ENCODE peak calls at places on chromosomes 4 and X, in four cellular contexts. P is K562, W is GM12878, O is GM12891. I is an unnamed sample.

GRCh38 chrX:82591421-82591820 is 916.7 kb upstream of the POU3F4 start:
- DNase-seq in P (no peak), W (no peak), O (no peak), I (no peak)

GRCh38 chr4:80189956-80190671 is 7.2 kb upstream of the PRDM8 start:
- DNase-seq in W (no peak), P (no peak), O (no peak), I (no peak)

GRCh38 chrX:136076942-136077341 is 70.4 kb upstream of the FHL1 start:
- DNase-seq in W (no peak), P (no peak), O (no peak), I (no peak)

GRCh38 chr4:181688416-181688815 is 554.8 kb upstream of the TENM3 start:
- DNase-seq in W (no peak), P (no peak), O (no peak), I (no peak)

GRCh38 chrX:68807818-68808217 is 21.0 kb upstream of the EFNB1 start:
- DNase-seq in O (no peak), W (no peak), P (no peak), I (no peak)

GRCh38 chr4:152363904-152364303 is 172.0 kb downstream of the FBXW7 start:
- DNase-seq in O (no peak), W (no peak), P (no peak), I (no peak)

GRCh38 chr4:38230121-38230728 is 270.0 kb downstream of the PTTG2 start:
- DNase-seq in W (no peak), P (peak; percentile 32), O (no peak), I (no peak)

GRCh38 chr4:149961876-149962597 is 116.2 kb upstream of the DCLK2 start:
- DNase-seq in O (no peak), W (no peak), P (no peak), I (no peak)

GRCh38 chrX:96889726-96890125 is 6.0 kb downstream of the RPA4 start:
- DNase-seq in W (no peak), O (no peak), P (no peak), I (no peak)

GRCh38 chrX:104432321-104432720 is 133.7 kb upstream of the IL1RAPL2 start:
- DNase-seq in W (no peak), O (no peak), P (no peak), I (no peak)

GRCh38 chrX:21166302-21166982 is 207.8 kb upstream of the CNKSR2 start:
- DNase-seq in O (no peak), W (no peak), P (no peak), I (no peak)

GRCh38 chr4:22695011-22695410 is 2.3 kb downstream of the GBA3 start:
- DNase-seq in O (no peak), P (no peak), W (no peak), I (no peak)

GRCh38 chr4:151931563-151931962 is 170.8 kb upstream of the GATB start:
- DNase-seq in O (no peak), P (no peak), W (no peak), I (no peak)

GRCh38 chrX:122572461-122572860 is 611.6 kb upstream of the GRIA3 start:
- DNase-seq in W (no peak), P (no peak), O (no peak), I (no peak)

GRCh38 chr4:84708406-84709135 is 125.6 kb downstream of the CDS1 start:
- DNase-seq in W (no peak), O (no peak), P (no peak), I (no peak)

GRCh38 chr4:81491943-81492342 is 20.2 kb upstream of the RASGEF1B start:
- DNase-seq in W (no peak), P (no peak), O (no peak), I (peak; percentile 57)

GRCh38 chr4:184097240-184097619 is 120.4 kb downstream of the ENPP6 start:
- DNase-seq in O (no peak), P (peak; percentile 34), W (no peak), I (peak; percentile 4)

GRCh38 chr4:6469898-6470501 is 2.4 kb downstream of the PPP2R2C start:
- DNase-seq in O (no peak), W (no peak), P (no peak), I (no peak)

GRCh38 chrX:12309040-12309732 is 170.9 kb downstream of the FRMPD4 start:
- DNase-seq in O (no peak), P (no peak), W (no peak), I (no peak)

GRCh38 chrX:10111364-10112148 is 45.2 kb upstream of the CLCN4 start:
- DNase-seq in W (peak; percentile 59), P (no peak), O (peak; percentile 29), I (no peak)

GRCh38 chr4:118888666-118889312 is at the start of gene SYNPO2:
- DNase-seq in O (peak; percentile 21), W (no peak), P (no peak), I (no peak)
- TF ChIP-seq POLR2AphosphoS5 in O (no peak), W (no peak), P (no peak), I (no peak)

DNA sequence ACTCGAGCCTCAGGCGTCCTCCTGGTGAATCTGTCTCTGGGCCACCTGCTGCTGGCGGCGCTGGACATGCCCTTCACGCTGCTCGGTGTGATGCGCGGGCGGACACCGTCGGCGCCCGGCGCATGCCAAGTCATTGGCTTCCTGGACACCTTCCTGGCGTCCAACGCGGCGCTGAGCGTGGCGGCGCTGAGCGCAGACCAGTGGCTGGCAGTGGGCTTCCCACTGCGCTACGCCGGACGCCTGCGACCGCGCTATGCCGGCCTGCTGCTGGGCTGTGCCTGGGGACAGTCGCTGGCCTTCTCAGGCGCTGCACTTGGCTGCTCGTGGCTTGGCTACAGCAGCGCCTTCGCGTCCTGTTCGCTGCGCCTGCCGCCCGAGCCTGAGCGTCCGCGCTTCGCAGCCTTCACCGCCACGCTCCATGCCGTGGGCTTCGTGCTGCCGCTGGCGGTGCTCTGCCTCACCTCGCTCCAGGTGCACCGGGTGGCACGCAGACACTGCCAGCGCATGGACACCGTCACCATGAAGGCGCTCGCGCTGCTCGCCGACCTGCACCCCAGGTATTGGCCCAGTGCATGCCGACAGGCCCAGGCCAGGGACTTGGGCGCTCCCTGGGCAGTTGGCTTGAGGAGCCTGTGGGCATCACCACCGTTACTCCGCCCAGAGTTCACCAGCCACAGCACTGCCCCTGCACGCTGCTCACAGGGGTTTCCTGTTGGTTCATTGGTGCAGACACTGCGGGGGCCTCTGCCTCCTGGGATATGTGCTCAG is 1.1 kb downstream of the GPR78 start:
- DNase-seq in P (no peak), W (no peak), O (no peak), I (no peak)
- TF ChIP-seq SPI1 in P (no peak), W (no peak), O (no peak), I (no peak)

DNA sequence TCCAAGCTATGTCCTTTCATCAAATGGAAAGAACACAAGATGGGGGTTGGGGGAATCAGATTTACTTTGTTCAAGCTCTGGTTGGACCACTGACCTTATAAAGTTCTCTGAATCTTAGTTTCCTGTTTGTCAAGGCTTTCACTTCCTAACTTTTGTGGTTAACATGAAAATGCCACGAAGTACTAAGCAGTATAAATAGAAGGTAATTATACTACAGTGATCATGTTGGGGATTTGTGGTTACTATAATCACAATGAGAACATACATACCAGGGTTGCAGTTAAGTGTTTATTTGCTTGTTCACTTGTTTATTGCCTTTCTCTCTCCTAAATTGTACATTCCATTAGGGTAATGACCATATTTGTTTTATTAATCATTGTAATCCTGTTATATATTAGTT is 53.2 kb downstream of the SPRY1 start:
- DNase-seq in O (no peak), W (peak; percentile 51), P (no peak), I (no peak)
- TF ChIP-seq POLR2AphosphoS5 in O (no peak), W (no peak), P (no peak), I (no peak)

GRCh38 chrX:150902434-150903109 is 4.1 kb upstream of the CD99L2 start:
- DNase-seq in W (no peak), O (no peak), P (no peak), I (no peak)
- TF ChIP-seq SPI1 in W (no peak), O (no peak), P (no peak), I (no peak)

GRCh38 chr4:140168936-140169335 is 15.0 kb upstream of the MAML3 start:
- DNase-seq in P (no peak), O (no peak), W (no peak), I (no peak)

GRCh38 chr4:140158234-140159030 is 4.4 kb upstream of the MAML3 start:
- DNase-seq in W (no peak), O (no peak), P (no peak), I (no peak)

GRCh38 chr4:140162596-140162995 is 8.6 kb upstream of the MAML3 start:
- DNase-seq in O (no peak), P (no peak), W (no peak), I (no peak)

GRCh38 chr4:140168474-140168873 is 14.5 kb upstream of the MAML3 start:
- DNase-seq in W (no peak), O (no peak), P (no peak), I (no peak)

DNA sequence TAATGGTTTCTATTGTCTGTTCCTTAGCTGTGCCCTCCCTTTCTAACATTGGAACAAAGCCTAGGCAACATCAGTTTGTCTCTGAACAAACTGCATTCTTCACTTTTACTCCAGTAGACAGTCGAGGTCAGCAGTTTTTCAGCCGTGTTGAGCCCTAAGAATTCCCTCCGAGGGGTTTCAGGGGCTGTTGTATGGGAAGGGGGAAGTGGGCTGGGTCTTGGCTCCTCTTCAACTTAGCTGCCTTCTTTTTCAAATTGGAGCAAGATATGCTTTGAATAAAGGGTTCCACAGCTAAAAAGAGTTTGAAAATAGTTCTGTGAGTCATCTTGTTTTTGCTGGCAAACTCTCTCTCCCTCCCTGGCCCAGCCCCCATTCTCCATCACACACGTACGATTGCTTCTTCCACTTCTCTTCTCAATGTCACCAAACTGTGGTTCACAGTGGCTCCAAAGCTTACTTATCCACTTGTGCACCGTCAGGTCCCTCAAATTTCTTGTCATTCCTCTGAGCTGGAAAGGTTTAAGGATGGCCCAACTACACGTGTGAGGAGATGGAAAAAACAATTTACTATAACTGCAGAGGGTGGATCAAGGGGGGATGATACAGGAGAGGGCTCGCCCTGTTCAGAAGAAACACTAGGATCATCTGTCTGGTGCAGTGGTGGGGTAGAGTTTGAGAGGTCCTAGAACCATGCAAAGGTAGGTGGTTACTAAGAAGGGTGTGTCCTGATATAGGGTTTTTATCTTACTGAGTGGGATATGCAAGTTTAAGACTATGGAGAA is 9.2 kb upstream of the MAML3 start:
- DNase-seq in W (no peak), P (no peak), O (no peak), I (no peak)
- TF ChIP-seq POLR2AphosphoS5 in W (no peak), P (no peak), O (no peak), I (no peak)

GRCh38 chrX:77937291-77937690 is 26.8 kb downstream of the ATP7A start:
- DNase-seq in P (no peak), O (no peak), W (no peak), I (no peak)
- TF ChIP-seq SPI1 in P (no peak), O (no peak), W (no peak), I (no peak)

DNA sequence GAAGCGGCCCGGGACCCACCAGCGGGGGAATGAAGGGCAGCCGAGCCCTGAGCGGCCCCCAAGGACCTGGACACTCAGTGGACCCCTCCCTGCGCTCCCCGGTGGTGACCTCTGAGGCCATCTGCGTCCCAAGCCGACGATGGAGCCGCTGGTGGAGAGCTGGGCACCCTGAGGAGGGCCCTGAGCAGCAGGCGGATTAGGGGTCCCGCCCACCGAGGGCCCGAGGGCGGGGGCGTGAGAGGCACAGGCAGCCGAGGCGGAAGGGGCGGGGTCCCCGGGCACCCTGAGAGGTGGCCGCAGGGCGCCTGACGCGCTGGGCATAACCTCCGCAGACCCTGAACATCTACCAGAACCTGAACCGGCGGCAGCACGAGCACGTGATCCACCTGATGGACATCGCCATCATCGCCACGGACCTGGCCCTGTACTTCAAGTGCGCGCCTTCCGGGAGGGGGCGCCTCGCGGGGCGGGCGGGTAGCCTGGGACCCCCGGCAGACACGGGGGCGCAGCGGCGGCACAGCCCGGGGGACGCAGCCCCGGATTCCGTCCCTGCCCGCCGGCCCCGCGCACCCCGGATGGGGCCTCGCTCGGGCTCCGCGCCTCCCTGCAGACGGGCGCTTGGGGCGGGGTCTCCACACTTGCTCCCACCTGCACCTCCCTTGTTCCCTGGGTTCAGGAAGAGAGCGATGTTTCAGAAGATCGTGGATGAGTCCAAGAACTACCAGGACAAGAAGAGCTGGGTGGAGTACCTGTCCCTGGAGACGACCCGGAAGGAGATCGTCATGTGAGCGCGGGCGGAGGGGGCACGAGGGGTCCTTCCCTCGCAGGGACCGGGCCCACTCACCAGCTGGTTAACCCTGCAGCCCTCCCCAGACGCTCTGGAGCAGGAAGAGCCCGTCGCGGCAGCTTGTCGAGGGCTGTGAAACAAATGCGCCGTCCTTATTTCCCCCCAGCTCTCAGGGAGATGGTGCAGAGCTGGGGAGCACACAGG is 10.3 kb downstream of the ATP5ME start:
- DNase-seq in W (no peak), P (no peak), O (peak; percentile 91), I (no peak)
- TF ChIP-seq POLR2AphosphoS5 in W (no peak), P (no peak), O (peak; percentile 20), I (no peak)